ENCODE peak calls at places on chromosomes 4 and X, in seven cellular contexts. M, G, P, C, F, U and Q are unnamed samples.
A peak's percentile ranks its signal among the peaks of the same experiment; 100 is the strongest.

GRCh38 chrX:149643496-149643895 is 11.9 kb upstream of the TMEM185A start:
- DNase-seq in M (no peak), G (no peak), P (no peak), C (no peak), F (no peak), U (no peak), Q (no peak)

GRCh38 chr4:165787516-165788274 is 85.3 kb upstream of the TLL1 start:
- DNase-seq in M (no peak), G (no peak), P (no peak), C (no peak), F (no peak), U (no peak), Q (no peak)

GRCh38 chr4:25427871-25428270 is 50.8 kb downstream of the ANAPC4 start:
- DNase-seq in M (no peak), G (no peak), P (no peak), C (no peak), F (no peak), U (no peak), Q (no peak)

GRCh38 chr4:101019313-101019712 is 328.0 kb downstream of the PPP3CA start:
- DNase-seq in M (no peak), G (no peak), P (no peak), C (no peak), F (no peak), U (no peak), Q (no peak)

GRCh38 chr4:156312261-156312847 is 358.7 kb upstream of the CTSO start:
- DNase-seq in M (no peak), G (no peak), P (no peak), C (no peak), F (no peak), U (no peak), Q (no peak)

GRCh38 chr4:82499705-82500104 is 62.1 kb downstream of the TMEM150C start:
- DNase-seq in M (no peak), G (no peak), P (no peak), C (no peak), F (no peak), U (no peak), Q (no peak)

GRCh38 chrX:129748265-129748664 is 9.5 kb downstream of the XPNPEP2 start:
- DNase-seq in M (peak; percentile 15), G (no peak), P (no peak), C (no peak), F (no peak), U (no peak), Q (no peak)

GRCh38 chr4:20418865-20419451 is 167.3 kb downstream of the SLIT2 start:
- DNase-seq in M (no peak), G (peak; percentile 31), P (no peak), C (no peak), F (peak; percentile 57), U (no peak), Q (no peak)

GRCh38 chrX:51047950-51048349 is 137.4 kb downstream of the BMP15 start:
- DNase-seq in M (no peak), G (no peak), P (no peak), C (no peak), F (no peak), U (no peak), Q (no peak)

GRCh38 chr4:985123-985830 is 1.6 kb upstream of the IDUA start:
- DNase-seq in M (peak; percentile 28), G (peak; percentile 69), P (peak; percentile 84), C (peak; percentile 92), F (peak; percentile 64), U (peak; percentile 89), Q (peak; percentile 94)

GRCh38 chr4:119136541-119136940 is 909 bp downstream of the MYOZ2 start:
- DNase-seq in M (no peak), G (peak; percentile 30), P (no peak), C (no peak), F (no peak), U (no peak), Q (no peak)

GRCh38 chr4:155207534-155208257 is 740 bp upstream of the NPY2R start:
- DNase-seq in M (no peak), G (peak; percentile 46), P (no peak), C (no peak), F (peak; percentile 64), U (peak; percentile 7), Q (no peak)

GRCh38 chr4:133555671-133556070 is 406.6 kb downstream of the PCDH10 start:
- DNase-seq in M (no peak), G (no peak), P (no peak), C (no peak), F (no peak), U (no peak), Q (no peak)

GRCh38 chr4:90328558-90328957 is 201.4 kb downstream of the CCSER1 start:
- DNase-seq in M (no peak), G (peak; percentile 73), P (no peak), C (no peak), F (peak; percentile 67), U (peak; percentile 33), Q (peak; percentile 64)

GRCh38 chr4:107939307-107939706 is 8.0 kb downstream of the CYP2U1 start:
- DNase-seq in M (no peak), G (no peak), P (no peak), C (no peak), F (no peak), U (no peak), Q (no peak)

GRCh38 chr4:4675636-4676035 is 133.8 kb upstream of the STX18 start:
- DNase-seq in M (no peak), G (no peak), P (no peak), C (no peak), F (no peak), U (no peak), Q (no peak)

GRCh38 chrX:24396236-24396929 is 35.9 kb downstream of the SUPT20HL1 start:
- DNase-seq in M (no peak), G (no peak), P (no peak), C (no peak), F (peak; percentile 4), U (no peak), Q (no peak)

GRCh38 chr4:118158946-118159345 is 124.7 kb downstream of the NDST3 start:
- DNase-seq in M (no peak), G (peak; percentile 71), P (no peak), C (no peak), F (no peak), U (no peak), Q (no peak)

GRCh38 chr4:4720671-4721070 is 138.8 kb upstream of the MSX1 start:
- DNase-seq in M (no peak), G (no peak), P (no peak), C (no peak), F (no peak), U (no peak), Q (no peak)

GRCh38 chr4:38306482-38307071 is 346.4 kb downstream of the PTTG2 start:
- DNase-seq in M (no peak), G (no peak), P (no peak), C (no peak), F (no peak), U (no peak), Q (no peak)

GRCh38 chr4:8730159-8730558 is 137.6 kb downstream of the CPZ start:
- DNase-seq in M (no peak), G (no peak), P (no peak), C (peak; percentile 57), F (no peak), U (no peak), Q (peak; percentile 27)

GRCh38 chr4:146049802-146050201 is 111.2 kb upstream of the ZNF827 start:
- DNase-seq in M (no peak), G (no peak), P (no peak), C (no peak), F (no peak), U (no peak), Q (no peak)

GRCh38 chrX:71178908-71179307 is 34.3 kb downstream of the NLGN3 start:
- DNase-seq in M (peak; percentile 7), G (peak; percentile 67), P (peak; percentile 44), C (no peak), F (peak; percentile 76), U (peak; percentile 56), Q (no peak)

DNA sequence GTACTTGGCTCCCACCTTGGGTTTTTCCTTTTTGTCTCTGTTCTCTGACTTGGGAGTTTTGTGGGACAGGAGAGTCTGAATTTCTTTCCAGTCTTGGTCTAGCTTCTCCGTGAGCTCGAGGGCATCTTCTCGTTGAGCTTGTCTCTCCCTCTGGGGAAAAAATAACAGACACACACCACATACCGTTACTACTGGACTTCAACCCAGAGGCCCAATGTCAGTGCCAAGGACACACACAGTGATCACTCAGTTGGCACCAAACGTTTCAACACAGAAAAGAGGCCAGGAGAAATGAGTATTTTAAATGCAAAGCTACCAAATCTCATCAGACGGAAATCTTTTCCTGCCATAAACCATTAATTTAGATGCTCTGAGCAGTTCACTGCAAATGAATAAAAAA is 9.7 kb downstream of the NOP14 start:
- DNase-seq in M (no peak), G (no peak), P (no peak), C (no peak), F (no peak), U (no peak), Q (no peak)
- H3K36me3 ChIP-seq in M (peaks cover 95% of the 10 kb centered on the region), G (peaks cover 54% of the 10 kb centered on the region), P (peaks cover 89% of the 10 kb centered on the region), C (peaks cover 53% of the 10 kb centered on the region), F (peaks cover 45% of the 10 kb centered on the region), U (peaks cover 52% of the 10 kb centered on the region), Q (peaks cover 87% of the 10 kb centered on the region)

GRCh38 chrX:15564981-15565579 is 35.7 kb downstream of the ACE2 start:
- DNase-seq in M (peak; percentile 24), G (peak; percentile 73), P (peak; percentile 59), C (peak; percentile 57), F (peak; percentile 87), U (peak; percentile 69), Q (peak; percentile 74)

GRCh38 chrX:15567267-15567666 is 33.5 kb downstream of the ACE2 start:
- DNase-seq in M (no peak), G (no peak), P (no peak), C (no peak), F (no peak), U (no peak), Q (no peak)

GRCh38 chrX:15563056-15563455 is 37.7 kb downstream of the ACE2 start:
- DNase-seq in M (no peak), G (no peak), P (no peak), C (no peak), F (no peak), U (peak; percentile 35), Q (no peak)

GRCh38 chrX:15567886-15568616 is 32.7 kb downstream of the ACE2 start:
- DNase-seq in M (no peak), G (no peak), P (no peak), C (no peak), F (peak; percentile 54), U (no peak), Q (no peak)

GRCh38 chrX:15566244-15566643 is 34.5 kb downstream of the ACE2 start:
- DNase-seq in M (no peak), G (no peak), P (no peak), C (no peak), F (peak; percentile 19), U (no peak), Q (no peak)
- TF ChIP-seq CTCF in M (no peak), G (peak; percentile 20), P (no peak), C (no peak), F (peak; percentile 48), U (no peak), Q (no peak)

DNA sequence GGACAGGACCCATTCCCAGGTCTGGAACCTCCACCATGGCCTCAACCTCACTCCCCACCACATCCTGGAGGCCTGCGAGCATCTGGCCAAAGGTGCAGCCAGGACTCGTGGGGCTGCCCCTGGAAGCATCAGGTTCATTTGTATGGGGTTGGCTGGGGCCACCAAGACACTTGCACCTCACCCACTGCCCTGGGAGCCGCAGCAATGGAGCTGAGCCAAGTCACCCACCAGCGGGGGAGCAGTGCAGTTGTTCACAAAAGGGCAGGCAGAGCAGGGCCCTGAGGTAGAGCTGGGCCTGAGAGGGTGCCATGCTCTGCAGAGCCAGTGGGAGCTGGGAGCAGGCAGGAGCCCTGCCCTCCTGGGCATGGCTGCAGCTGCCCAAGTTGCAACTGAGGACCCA is 163.5 kb downstream of the FAM47A start:
- DNase-seq in M (no peak), G (no peak), P (no peak), C (peak; percentile 36), F (no peak), U (no peak), Q (no peak)
- H3K36me3 ChIP-seq in M (no peaks in the 10 kb centered on the region), G (no peaks in the 10 kb centered on the region), P (no peaks in the 10 kb centered on the region), C (no peaks in the 10 kb centered on the region), F (no peaks in the 10 kb centered on the region), U (no peaks in the 10 kb centered on the region), Q (no peaks in the 10 kb centered on the region)

GRCh38 chr4:112379306-112379705 is 82.1 kb downstream of the ALPK1 start:
- DNase-seq in M (no peak), G (peak; percentile 60), P (no peak), C (no peak), F (no peak), U (no peak), Q (no peak)
- TF ChIP-seq CTCF in M (no peak), G (no peak), P (no peak), C (no peak), F (no peak), U (no peak), Q (no peak)